ENCODE peak calls at places on chromosomes 7 and 10, in six cellular contexts. Y is prostate gland; W is uterus; S is colonic mucosa; H is neuronal stem cell; R is CD8-positive, alpha-beta T cell. B is an unnamed sample.

GRCh38 chr10:103671561-103671960 is 178.1 kb downstream of the NEURL1 start:
- DNase-seq in Y (no peak), W (no peak), S (no peak), H (no peak), R (no peak), B (no peak)

GRCh38 chr7:11228515-11228914 is 254.8 kb downstream of the PHF14 start:
- DNase-seq in Y (peak; percentile 79), W (no peak), S (peak; percentile 28), H (no peak), R (no peak), B (peak; percentile 38)

GRCh38 chr10:104873161-104873560 is 232.1 kb downstream of the SORCS3 start:
- DNase-seq in Y (no peak), W (no peak), S (no peak), H (no peak), R (no peak), B (no peak)

GRCh38 chr7:94239661-94240234 is 154.9 kb upstream of the COL1A2 start:
- DNase-seq in Y (no peak), W (no peak), S (no peak), H (peak; percentile 76), R (no peak), B (no peak)

GRCh38 chr7:8379264-8379663 is 54.1 kb upstream of the NXPH1 start:
- DNase-seq in Y (no peak), W (no peak), S (no peak), H (peak; percentile 18), R (no peak), B (no peak)

GRCh38 chr10:96565774-96566173 is 21.0 kb downstream of the TM9SF3 start:
- DNase-seq in Y (no peak), W (no peak), S (no peak), H (no peak), R (no peak), B (no peak)

GRCh38 chr7:75045881-75046280 is 27.7 kb downstream of the RCC1L start:
- DNase-seq in Y (no peak), W (no peak), S (no peak), H (no peak), R (no peak), B (no peak)

GRCh38 chr10:103397191-103397825 is 882 bp downstream of the PDCD11 start:
- DNase-seq in Y (no peak), W (no peak), S (no peak), H (no peak), R (no peak), B (no peak)

GRCh38 chr10:79445217-79445707 is at the start of gene ZCCHC24:
- DNase-seq in Y (no peak), W (no peak), S (peak; percentile 56), H (no peak), R (no peak), B (peak; percentile 52)

GRCh38 chr7:142535123-142535779 is 214.0 kb upstream of the PRSS1 start:
- DNase-seq in Y (no peak), W (no peak), S (peak; percentile 55), H (peak; percentile 63), R (peak; percentile 56), B (peak; percentile 70)

GRCh38 chr7:88147949-88148348 is 71.9 kb downstream of the SRI start:
- DNase-seq in Y (no peak), W (no peak), S (no peak), H (no peak), R (no peak), B (no peak)

GRCh38 chr10:7811000-7811399 is 7.3 kb upstream of the TAF3 start:
- DNase-seq in Y (no peak), W (no peak), S (no peak), H (no peak), R (no peak), B (no peak)

GRCh38 chr7:79361214-79361613 is 92.3 kb downstream of the MAGI2 start:
- DNase-seq in Y (no peak), W (no peak), S (no peak), H (no peak), R (no peak), B (no peak)

GRCh38 chr10:33265621-33266020 is 68.8 kb downstream of the NRP1 start:
- DNase-seq in Y (no peak), W (no peak), S (peak; percentile 66), H (no peak), R (no peak), B (no peak)

GRCh38 chr10:88113657-88114272 is 250.3 kb downstream of the PTEN start:
- DNase-seq in Y (no peak), W (no peak), S (no peak), H (no peak), R (no peak), B (peak; percentile 28)

GRCh38 chr10:45557275-45557905 is 115.2 kb downstream of the ZFAND4 start:
- DNase-seq in Y (no peak), W (no peak), S (no peak), H (no peak), R (no peak), B (no peak)
- H3K4me3 ChIP-seq in Y (no peak overlapping the region), W (no peak overlapping the region), S (no peak overlapping the region), H (no peak overlapping the region), R (no peak overlapping the region), B (no peak overlapping the region)

GRCh38 chr10:13118784-13119133 is 18.8 kb downstream of the OPTN start:
- DNase-seq in Y (no peak), W (no peak), S (no peak), H (no peak), R (no peak), B (no peak)

GRCh38 chr10:13121500-13121854 is 21.5 kb downstream of the OPTN start:
- DNase-seq in Y (no peak), W (no peak), S (no peak), H (no peak), R (no peak), B (no peak)

GRCh38 chr10:13120786-13121499 is 21.0 kb downstream of the OPTN start:
- DNase-seq in Y (no peak), W (peak; percentile 24), S (no peak), H (no peak), R (no peak), B (no peak)

GRCh38 chr10:13115832-13116793 is 16.1 kb downstream of the OPTN start:
- DNase-seq in Y (no peak), W (no peak), S (peak; percentile 76), H (no peak), R (no peak), B (no peak)

GRCh38 chr10:13117842-13118783 is 18.1 kb downstream of the OPTN start:
- DNase-seq in Y (no peak), W (no peak), S (no peak), H (no peak), R (no peak), B (no peak)
- H3K36me3 ChIP-seq in Y (no peaks in the 10 kb centered on the region), W (no peaks in the 10 kb centered on the region), S (peaks cover 8% of the 10 kb centered on the region), H (no peaks in the 10 kb centered on the region), R (peaks cover 43% of the 10 kb centered on the region), B (peaks cover 8% of the 10 kb centered on the region)

DNA sequence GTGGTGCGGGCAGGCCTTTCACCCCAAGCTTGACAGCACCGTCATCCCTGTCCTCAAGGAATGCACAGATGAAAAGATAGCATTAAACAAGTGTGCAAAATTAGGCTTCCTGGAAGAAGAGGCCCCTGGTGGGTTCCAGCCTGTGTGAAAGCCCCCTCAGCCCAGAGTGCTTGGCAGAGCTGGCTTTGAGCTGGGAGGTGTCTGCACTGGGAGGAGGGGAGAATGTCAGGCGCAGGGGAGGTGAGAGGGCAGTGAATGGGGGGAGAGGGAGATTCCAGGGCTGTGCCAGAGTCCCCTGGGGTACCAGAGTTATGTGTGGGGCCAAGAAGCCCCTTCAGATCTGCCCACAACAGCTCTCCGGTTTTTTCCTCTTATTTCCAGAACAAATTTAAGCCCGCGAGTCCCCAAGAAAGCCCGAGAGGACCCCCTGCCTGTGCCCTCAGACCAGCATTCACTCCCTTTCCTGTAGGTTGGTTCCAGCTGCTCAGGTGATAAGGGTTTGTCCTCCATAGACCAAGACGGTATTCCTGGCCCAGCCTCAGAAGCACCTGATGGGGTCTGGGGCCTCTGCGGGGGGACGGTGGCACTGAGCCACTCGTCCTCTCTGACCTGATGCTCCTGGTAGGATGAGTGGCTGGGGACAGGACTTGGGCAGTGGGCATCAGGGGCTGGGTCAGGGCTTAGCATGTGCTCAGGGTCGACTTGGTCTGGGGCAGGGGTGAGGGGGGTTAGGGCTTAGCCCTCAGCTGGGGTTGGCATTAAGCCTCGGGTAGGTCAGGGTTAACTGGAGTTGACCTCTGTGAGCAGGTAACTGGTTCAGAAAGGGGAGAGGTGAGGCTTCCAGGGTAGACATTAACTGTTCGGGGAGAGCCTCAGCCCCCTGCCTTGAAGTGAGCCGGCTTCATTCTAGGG is 43.4 kb downstream of the ADCYAP1R1 start:
- DNase-seq in Y (no peak), W (peak; percentile 0), S (no peak), H (no peak), R (no peak), B (no peak)
- H3K27me3 ChIP-seq in Y (no peaks in the 10 kb centered on the region), W (no peaks in the 10 kb centered on the region), S (no peaks in the 10 kb centered on the region), H (no peaks in the 10 kb centered on the region), R (no peaks in the 10 kb centered on the region), B (no peaks in the 10 kb centered on the region)

GRCh38 chr10:111079781-111080180 is 3.0 kb downstream of the ADRA2A start:
- DNase-seq in Y (no peak), W (no peak), S (no peak), H (no peak), R (no peak), B (no peak)
- H3K4me3 ChIP-seq in Y (no peak overlapping the region), W (no peak overlapping the region), S (no peak overlapping the region), H (no peak overlapping the region), R (no peak overlapping the region), B (no peak overlapping the region)

GRCh38 chr7:130179631-130180030 is 25.6 kb downstream of the TMEM209 start:
- DNase-seq in Y (no peak), W (no peak), S (no peak), H (no peak), R (no peak), B (no peak)

GRCh38 chr7:130180571-130180971 is 24.6 kb downstream of the TMEM209 start:
- DNase-seq in Y (no peak), W (no peak), S (no peak), H (no peak), R (no peak), B (peak; percentile 78)

GRCh38 chr7:130182990-130183389 is 22.2 kb downstream of the TMEM209 start:
- DNase-seq in Y (no peak), W (no peak), S (no peak), H (no peak), R (no peak), B (no peak)

GRCh38 chr7:130178251-130178650 is 27.0 kb downstream of the TMEM209 start:
- DNase-seq in Y (no peak), W (no peak), S (no peak), H (no peak), R (no peak), B (no peak)
- H3K36me3 ChIP-seq in Y (peaks cover under 1% of the 10 kb centered on the region), W (no peaks in the 10 kb centered on the region), S (peaks cover 8% of the 10 kb centered on the region), H (peaks cover 96% of the 10 kb centered on the region), R (peaks cover 30% of the 10 kb centered on the region), B (peaks cover 43% of the 10 kb centered on the region)

DNA sequence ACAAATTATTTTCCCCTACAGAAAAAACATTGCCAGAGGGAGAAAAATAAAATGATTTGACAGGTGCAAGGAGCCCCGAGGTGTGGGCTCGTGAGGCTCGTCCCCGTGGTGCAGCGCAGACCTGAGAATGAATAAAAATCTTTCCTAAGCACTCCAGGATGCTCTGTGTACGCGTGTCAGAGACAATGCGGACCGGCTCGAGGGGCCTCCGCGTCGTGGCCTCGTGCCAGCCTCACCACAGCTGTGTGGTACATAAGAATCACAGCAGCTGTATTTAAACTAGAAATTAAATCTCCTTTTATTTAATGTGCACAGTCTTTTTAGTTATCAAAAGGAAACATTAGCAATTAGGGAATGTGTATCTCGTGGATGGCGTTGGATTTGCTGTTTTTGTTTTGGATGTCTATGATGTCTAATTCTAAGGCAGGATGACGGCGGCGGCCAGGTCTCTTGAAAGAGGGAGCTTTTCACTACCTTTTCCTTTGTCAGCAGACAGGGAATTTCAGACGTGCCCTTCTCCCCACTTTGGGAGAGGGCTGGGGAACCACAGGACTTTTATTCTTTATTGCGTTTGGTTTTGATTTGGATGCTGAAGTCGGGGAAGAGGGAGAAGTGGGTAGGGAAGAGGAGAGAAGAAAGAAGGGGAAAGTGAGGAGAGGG is 365.3 kb upstream of the SHH start:
- DNase-seq in Y (no peak), W (no peak), S (no peak), H (no peak), R (no peak), B (no peak)
- H3K27me3 ChIP-seq in Y (peaks cover 4% of the 10 kb centered on the region), W (no peaks in the 10 kb centered on the region), S (no peaks in the 10 kb centered on the region), H (no peaks in the 10 kb centered on the region), R (no peaks in the 10 kb centered on the region), B (no peaks in the 10 kb centered on the region)

B was measured in MG63.